ENCODE peak calls at places on chromosomes 12 and 14, in four cellular contexts. V is GM12878, C is HepG2, J is H1. F is an unnamed sample.

GRCh38 chr12:79360269-79360668 is 330.5 kb downstream of the PAWR start:
- DNase-seq in V (no peak), C (no peak), J (no peak), F (no peak)

GRCh38 chr12:124675881-124676688 is 108.7 kb upstream of the NCOR2 start:
- DNase-seq in J (no peak), C (no peak), V (no peak), F (no peak)

GRCh38 chr12:103373088-103373523 is 122.7 kb downstream of the C12orf42 start:
- DNase-seq in J (no peak), C (no peak), V (no peak), F (no peak)

GRCh38 chr12:129641916-129642315 is 261.9 kb downstream of the TMEM132D start:
- DNase-seq in V (no peak), J (no peak), C (no peak), F (no peak)

GRCh38 chr12:66154776-66155175 is 15.0 kb downstream of the TMBIM4 start:
- DNase-seq in J (no peak), C (no peak), V (no peak), F (no peak)

GRCh38 chr12:76802060-76802459 is 38.1 kb downstream of the ZDHHC17 start:
- DNase-seq in V (no peak), C (no peak), J (no peak), F (no peak)

GRCh38 chr14:102544034-102544744 is 34.6 kb upstream of the ANKRD9 start:
- DNase-seq in C (peak; percentile 59), V (no peak), J (no peak), F (no peak)

GRCh38 chr14:54699087-54699530 is 132.2 kb downstream of the SAMD4A start:
- DNase-seq in C (no peak), V (no peak), J (no peak), F (no peak)

GRCh38 chr12:8088574-8088973 is 6.5 kb downstream of the NECAP1 start:
- DNase-seq in V (no peak), C (no peak), J (no peak), F (no peak)

GRCh38 chr12:28775556-28775955 is 373.5 kb upstream of the FAR2 start:
- DNase-seq in C (no peak), J (no peak), V (no peak), F (no peak)

GRCh38 chr12:47704719-47705118 is 1.1 kb downstream of the RPAP3 start:
- DNase-seq in C (no peak), V (no peak), J (no peak), F (no peak)
- TF ChIP-seq SUZ12 in C (no peak), V (no peak), J (no peak), F (no peak)

GRCh38 chr12:52942914-52943207 is 6.1 kb upstream of the KRT18 start:
- DNase-seq in C (no peak), J (no peak), V (no peak), F (no peak)

GRCh38 chr12:52946797-52947547 is 1.9 kb upstream of the KRT18 start:
- DNase-seq in C (peak; percentile 84), V (no peak), J (no peak), F (no peak)

GRCh38 chr12:52946334-52946733 is 2.6 kb upstream of the KRT18 start:
- DNase-seq in C (no peak), J (no peak), V (no peak), F (no peak)

GRCh38 chr12:52945389-52946232 is 3.3 kb upstream of the KRT18 start:
- DNase-seq in J (peak; percentile 53), V (no peak), C (peak; percentile 92), F (peak; percentile 90)

GRCh38 chr12:52944683-52945388 is 4.1 kb upstream of the KRT18 start:
- DNase-seq in V (no peak), C (no peak), J (no peak), F (no peak)
- H3K4me1 ChIP-seq in V (no peaks in the 10 kb centered on the region), C (peaks cover 67% of the 10 kb centered on the region), J (peaks cover 31% of the 10 kb centered on the region), F (peaks cover 35% of the 10 kb centered on the region)

GRCh38 chr14:64953310-64953654 is 10.7 kb upstream of the GPX2 start:
- DNase-seq in C (no peak), V (no peak), J (no peak), F (no peak)

GRCh38 chr14:64954491-64955240 is 12.1 kb upstream of the GPX2 start:
- DNase-seq in V (no peak), C (no peak), J (no peak), F (no peak)

GRCh38 chr14:64956697-64957412 is 14.3 kb upstream of the GPX2 start:
- DNase-seq in V (no peak), J (no peak), C (no peak), F (no peak)

GRCh38 chr14:64953661-64954060 is 11.1 kb upstream of the GPX2 start:
- DNase-seq in J (no peak), C (no peak), V (no peak), F (no peak)

DNA sequence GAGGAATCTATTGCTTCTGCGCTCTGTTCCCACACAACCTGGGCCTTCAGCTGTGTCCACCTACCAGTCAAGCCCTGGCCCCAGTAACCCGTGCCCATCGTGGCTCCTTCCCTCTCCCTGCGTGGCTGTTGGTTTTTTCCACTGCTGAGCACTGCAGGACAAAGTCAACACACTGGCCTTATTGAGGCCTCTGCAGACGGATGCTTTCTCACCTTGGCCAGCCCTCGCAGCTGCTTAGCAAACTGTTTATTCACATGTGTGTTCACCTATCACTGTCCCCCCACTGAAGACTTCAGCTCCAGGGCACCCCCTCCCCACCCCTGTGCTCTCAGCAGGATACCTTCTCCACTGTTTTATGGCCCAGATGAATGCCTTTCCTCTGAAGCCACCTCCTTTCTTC is 12.8 kb upstream of the GPX2 start:
- DNase-seq in V (no peak), J (no peak), C (no peak), F (no peak)
- H3K4me3 ChIP-seq in V (no peak overlapping the region), J (no peak overlapping the region), C (no peak overlapping the region), F (no peak overlapping the region)

DNA sequence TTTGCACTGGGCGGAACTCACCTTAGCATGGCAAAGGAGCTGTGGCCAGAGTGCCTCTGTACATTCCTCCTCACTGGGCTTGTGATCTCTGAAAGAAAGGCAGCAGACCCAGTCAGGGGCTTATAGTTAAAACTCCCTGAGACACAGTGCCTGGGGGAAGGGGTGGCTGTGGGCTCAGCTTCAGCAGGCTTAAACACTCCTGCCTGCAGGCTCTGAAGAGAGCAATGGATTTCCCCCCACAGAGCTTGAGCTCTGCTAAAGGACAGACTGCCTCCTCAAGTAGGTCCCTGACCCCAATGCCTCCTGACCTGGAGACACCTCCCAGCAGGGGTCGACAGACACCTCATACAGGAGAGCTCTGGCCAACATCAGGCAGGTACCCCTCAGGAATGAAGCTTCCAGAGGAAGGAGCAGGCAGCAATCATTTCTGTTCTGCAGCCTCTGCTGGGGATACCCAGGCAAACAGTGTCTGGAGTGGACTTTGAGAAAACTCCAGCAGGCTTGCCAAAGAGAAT is 327.5 kb upstream of the SLC16A7 start:
- DNase-seq in V (no peak), C (no peak), J (no peak), F (no peak)
- TF ChIP-seq SUZ12 in V (no peak), C (no peak), J (no peak), F (no peak)

GRCh38 chr12:4719821-4720636 is at the start of gene GALNT8:
- DNase-seq in J (no peak), V (no peak), C (no peak), F (no peak)
- H3K4me1 ChIP-seq in J (peaks cover 25% of the 10 kb centered on the region), V (no peaks in the 10 kb centered on the region), C (no peaks in the 10 kb centered on the region), F (peaks cover 23% of the 10 kb centered on the region)

F was measured in NT2/D1.